ENCODE peak calls at places on chromosome X, in six cellular contexts. One of them, this sample, is unnamed.

GRCh38 chrX:115582871-115583729 is 22.1 kb downstream of the PLS3 start:
- DNase-seq in nephron progenitor cell: no peak
- DNase-seq in bronchial epithelial cell: peak
- DNase-seq in body of pancreas: no peak
- DNase-seq in cardiac fibroblast: peak
- DNase-seq in GM13976: no peak
- DNase-seq in this sample: no peak

GRCh38 chrX:112734250-112734649 is 54.5 kb upstream of the LHFPL1 start:
- DNase-seq in nephron progenitor cell: no peak
- DNase-seq in GM13976: no peak
- DNase-seq in bronchial epithelial cell: no peak
- DNase-seq in cardiac fibroblast: peak
- DNase-seq in body of pancreas: no peak
- DNase-seq in this sample: no peak

GRCh38 chrX:9498236-9498635 is 33.4 kb downstream of the TBL1X start:
- DNase-seq in body of pancreas: no peak
- DNase-seq in nephron progenitor cell: no peak
- DNase-seq in GM13976: no peak
- DNase-seq in bronchial epithelial cell: peak
- DNase-seq in cardiac fibroblast: no peak
- DNase-seq in this sample: no peak

GRCh38 chrX:23616361-23616760 is 50.9 kb upstream of the PRDX4 start:
- DNase-seq in nephron progenitor cell: no peak
- DNase-seq in bronchial epithelial cell: peak
- DNase-seq in GM13976: peak
- DNase-seq in cardiac fibroblast: peak
- DNase-seq in body of pancreas: no peak
- DNase-seq in this sample: no peak

GRCh38 chrX:106726485-106727437 is at the start of gene RNF128:
- DNase-seq in cardiac fibroblast: peak
- DNase-seq in body of pancreas: peak
- DNase-seq in nephron progenitor cell: peak
- DNase-seq in GM13976: no peak
- DNase-seq in bronchial epithelial cell: peak
- DNase-seq in this sample: peak

GRCh38 chrX:49884290-49884862 is 5.1 kb downstream of the USP27X start:
- DNase-seq in bronchial epithelial cell: peak
- DNase-seq in GM13976: peak
- DNase-seq in nephron progenitor cell: peak
- DNase-seq in cardiac fibroblast: peak
- DNase-seq in body of pancreas: peak
- DNase-seq in this sample: peak

GRCh38 chrX:41559662-41560061 is 112.5 kb downstream of the NYX start:
- DNase-seq in cardiac fibroblast: peak
- DNase-seq in bronchial epithelial cell: no peak
- DNase-seq in body of pancreas: no peak
- DNase-seq in nephron progenitor cell: no peak
- DNase-seq in GM13976: no peak
- DNase-seq in this sample: no peak

GRCh38 chrX:34559325-34559724 is 97.8 kb downstream of the TMEM47 start:
- DNase-seq in GM13976: no peak
- DNase-seq in bronchial epithelial cell: peak
- DNase-seq in body of pancreas: no peak
- DNase-seq in nephron progenitor cell: no peak
- DNase-seq in cardiac fibroblast: peak
- DNase-seq in this sample: no peak

GRCh38 chrX:45824471-45824870 is 623.8 kb upstream of the DIPK2B start:
- DNase-seq in nephron progenitor cell: no peak
- DNase-seq in body of pancreas: no peak
- DNase-seq in cardiac fibroblast: peak
- DNase-seq in GM13976: no peak
- DNase-seq in bronchial epithelial cell: peak
- DNase-seq in this sample: peak

GRCh38 chrX:682892-683291 is 52.3 kb downstream of the SHOX start:
- DNase-seq in bronchial epithelial cell: no peak
- DNase-seq in nephron progenitor cell: no peak
- DNase-seq in GM13976: no peak
- DNase-seq in cardiac fibroblast: no peak
- DNase-seq in body of pancreas: no peak
- DNase-seq in this sample: no peak

GRCh38 chrX:15913161-15913560 is 58.5 kb upstream of the AP1S2 start:
- DNase-seq in bronchial epithelial cell: no peak
- DNase-seq in GM13976: no peak
- DNase-seq in cardiac fibroblast: no peak
- DNase-seq in nephron progenitor cell: no peak
- DNase-seq in body of pancreas: no peak
- DNase-seq in this sample: no peak

GRCh38 chrX:30612250-30612655 is 34.7 kb upstream of the TASL start:
- DNase-seq in GM13976: no peak
- DNase-seq in body of pancreas: no peak
- DNase-seq in cardiac fibroblast: no peak
- DNase-seq in bronchial epithelial cell: peak
- DNase-seq in nephron progenitor cell: no peak
- DNase-seq in this sample: no peak

DNA sequence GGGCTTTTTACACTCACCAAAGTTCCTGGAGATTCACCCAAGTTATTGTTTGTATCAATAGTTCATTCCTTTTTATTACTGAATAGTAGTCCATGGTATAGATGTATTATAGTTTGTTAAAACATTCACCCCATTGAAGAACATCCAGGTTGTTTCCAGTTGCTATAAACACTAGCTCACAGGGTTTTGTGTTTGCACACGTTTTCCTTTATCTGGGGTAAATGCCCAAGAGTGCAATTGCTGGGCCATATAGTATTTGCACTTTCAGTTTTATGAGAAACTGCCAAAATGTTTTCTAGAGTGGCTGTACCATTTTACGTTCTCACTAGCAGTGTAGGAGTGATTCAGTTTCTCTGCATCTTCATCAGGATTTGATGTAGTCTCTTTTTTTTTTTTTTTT is 57.1 kb downstream of the CBLL2 start:
- DNase-seq in cardiac fibroblast: no peak
- DNase-seq in GM13976: no peak
- DNase-seq in nephron progenitor cell: no peak
- DNase-seq in body of pancreas: no peak
- DNase-seq in bronchial epithelial cell: no peak
- DNase-seq in this sample: no peak
- TF ChIP-seq CTCF in cardiac fibroblast: no peak
- TF ChIP-seq CTCF in GM13976: no peak
- TF ChIP-seq CTCF in nephron progenitor cell: no peak
- TF ChIP-seq CTCF in body of pancreas: no peak
- TF ChIP-seq CTCF in bronchial epithelial cell: no peak
- TF ChIP-seq CTCF in this sample: no peak

DNA sequence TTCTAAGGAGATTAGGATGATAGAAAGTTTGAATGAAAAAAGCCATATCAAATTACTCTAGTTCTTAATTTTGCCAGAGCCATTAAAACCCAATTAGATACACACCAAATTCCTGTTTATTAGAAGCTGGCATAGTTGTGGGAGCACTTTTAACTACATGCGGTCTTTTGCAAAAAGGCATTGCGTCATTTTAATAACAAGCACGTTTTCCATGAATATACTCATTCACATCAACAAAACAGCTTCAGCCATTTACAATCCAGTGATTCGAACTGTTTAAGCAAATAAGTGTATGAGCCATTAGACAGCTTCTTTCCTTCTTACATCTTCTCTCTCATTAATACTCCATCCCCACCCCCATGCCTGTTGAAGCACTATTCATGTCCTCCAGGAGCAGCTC is 109.5 kb upstream of the EOLA2 start:
- DNase-seq in GM13976: no peak
- DNase-seq in cardiac fibroblast: no peak
- DNase-seq in nephron progenitor cell: no peak
- DNase-seq in body of pancreas: no peak
- DNase-seq in bronchial epithelial cell: no peak
- DNase-seq in this sample: no peak
- TF ChIP-seq CTCF in GM13976: no peak
- TF ChIP-seq CTCF in cardiac fibroblast: no peak
- TF ChIP-seq CTCF in nephron progenitor cell: no peak
- TF ChIP-seq CTCF in body of pancreas: no peak
- TF ChIP-seq CTCF in bronchial epithelial cell: no peak
- TF ChIP-seq CTCF in this sample: no peak

GRCh38 chrX:1932231-1932630 is 317.4 kb downstream of the ASMT start:
- DNase-seq in cardiac fibroblast: peak
- DNase-seq in GM13976: no peak
- DNase-seq in nephron progenitor cell: no peak
- DNase-seq in body of pancreas: no peak
- DNase-seq in bronchial epithelial cell: no peak
- DNase-seq in this sample: no peak

GRCh38 chrX:1941291-1941690 is 326.4 kb downstream of the ASMT start:
- DNase-seq in body of pancreas: no peak
- DNase-seq in GM13976: no peak
- DNase-seq in bronchial epithelial cell: no peak
- DNase-seq in nephron progenitor cell: no peak
- DNase-seq in cardiac fibroblast: no peak
- DNase-seq in this sample: no peak

GRCh38 chrX:1933964-1934363 is 319.1 kb downstream of the ASMT start:
- DNase-seq in body of pancreas: no peak
- DNase-seq in nephron progenitor cell: no peak
- DNase-seq in cardiac fibroblast: no peak
- DNase-seq in bronchial epithelial cell: no peak
- DNase-seq in GM13976: no peak
- DNase-seq in this sample: no peak

GRCh38 chrX:1935805-1936204 is 320.9 kb downstream of the ASMT start:
- DNase-seq in cardiac fibroblast: no peak
- DNase-seq in GM13976: no peak
- DNase-seq in bronchial epithelial cell: no peak
- DNase-seq in nephron progenitor cell: no peak
- DNase-seq in body of pancreas: no peak
- DNase-seq in this sample: no peak
- TF ChIP-seq CTCF in cardiac fibroblast: no peak
- TF ChIP-seq CTCF in GM13976: no peak
- TF ChIP-seq CTCF in bronchial epithelial cell: no peak
- TF ChIP-seq CTCF in nephron progenitor cell: no peak
- TF ChIP-seq CTCF in body of pancreas: no peak
- TF ChIP-seq CTCF in this sample: no peak

GRCh38 chrX:120301497-120301896 is 9.8 kb downstream of the TMEM255A start:
- DNase-seq in bronchial epithelial cell: no peak
- DNase-seq in nephron progenitor cell: no peak
- DNase-seq in cardiac fibroblast: no peak
- DNase-seq in GM13976: no peak
- DNase-seq in body of pancreas: no peak
- DNase-seq in this sample: no peak

GRCh38 chrX:120302434-120302833 is 8.8 kb downstream of the TMEM255A start:
- DNase-seq in GM13976: peak
- DNase-seq in body of pancreas: no peak
- DNase-seq in nephron progenitor cell: no peak
- DNase-seq in bronchial epithelial cell: no peak
- DNase-seq in cardiac fibroblast: no peak
- DNase-seq in this sample: no peak

GRCh38 chrX:120301960-120302359 is 9.3 kb downstream of the TMEM255A start:
- DNase-seq in cardiac fibroblast: no peak
- DNase-seq in bronchial epithelial cell: no peak
- DNase-seq in body of pancreas: no peak
- DNase-seq in GM13976: no peak
- DNase-seq in nephron progenitor cell: no peak
- DNase-seq in this sample: no peak

GRCh38 chrX:120297923-120298322 is 13.3 kb downstream of the TMEM255A start:
- DNase-seq in GM13976: no peak
- DNase-seq in nephron progenitor cell: no peak
- DNase-seq in body of pancreas: no peak
- DNase-seq in bronchial epithelial cell: no peak
- DNase-seq in cardiac fibroblast: no peak
- DNase-seq in this sample: no peak

GRCh38 chrX:120299928-120300327 is 11.3 kb downstream of the TMEM255A start:
- DNase-seq in body of pancreas: no peak
- DNase-seq in bronchial epithelial cell: peak
- DNase-seq in nephron progenitor cell: no peak
- DNase-seq in GM13976: no peak
- DNase-seq in cardiac fibroblast: no peak
- DNase-seq in this sample: peak
- TF ChIP-seq CTCF in body of pancreas: no peak
- TF ChIP-seq CTCF in bronchial epithelial cell: peak
- TF ChIP-seq CTCF in nephron progenitor cell: no peak
- TF ChIP-seq CTCF in GM13976: no peak
- TF ChIP-seq CTCF in cardiac fibroblast: no peak
- TF ChIP-seq CTCF in this sample: no peak

This sample was measured in endothelial cell.